ENCODE peak calls at places on chromosomes 4 and X, in six cellular contexts. F is mammary epithelial cell, X is K562, Z is fibroblast of lung, T is neuronal stem cell, O is IMR-90. J is an unnamed sample.

GRCh38 chr4:187929024-187929423 is 66.5 kb upstream of the ZFP42 start:
- DNase-seq in F (no peak), X (no peak), Z (no peak), T (no peak), O (no peak), J (no peak)

GRCh38 chr4:171813195-171813955 is at the start of gene GALNTL6:
- DNase-seq in F (peak), X (no peak), Z (no peak), T (peak), O (no peak), J (peak)

GRCh38 chr4:100428051-100428450 is 89.8 kb downstream of the EMCN start:
- DNase-seq in F (peak), X (no peak), Z (no peak), T (no peak), O (peak), J (peak)

GRCh38 chr4:183200453-183200852 is 101.4 kb downstream of the WWC2 start:
- DNase-seq in F (peak), X (no peak), Z (peak), T (no peak), O (peak), J (peak)

GRCh38 chr4:43242611-43243010 is 350.1 kb downstream of the GRXCR1 start:
- DNase-seq in F (peak), X (no peak), Z (peak), T (no peak), O (peak), J (peak)

GRCh38 chr4:53721276-53721675 is 130.0 kb upstream of the LNX1 start:
- DNase-seq in F (no peak), X (no peak), Z (no peak), T (no peak), O (no peak), J (no peak)

GRCh38 chrX:2692221-2693122 is 1.4 kb downstream of the CD99 start:
- DNase-seq in F (no peak), X (peak), Z (peak), T (no peak), O (peak), J (peak)

GRCh38 chr4:122591196-122591595 is 29.7 kb downstream of the IL21 start:
- DNase-seq in F (no peak), X (no peak), Z (no peak), T (no peak), O (peak), J (peak)

GRCh38 chr4:48141048-48141447 is 7.0 kb upstream of the TXK start:
- DNase-seq in F (peak), X (peak), Z (peak), T (no peak), O (peak), J (peak)

GRCh38 chr4:142485452-142485851 is 360.6 kb downstream of the INPP4B start:
- DNase-seq in F (no peak), X (no peak), Z (no peak), T (no peak), O (no peak), J (no peak)

GRCh38 chrX:79366888-79367749 is at the start of gene ITM2A:
- DNase-seq in F (peak), X (peak), Z (no peak), T (peak), O (no peak), J (no peak)

GRCh38 chr4:24771241-24771640 is 24.1 kb upstream of the SOD3 start:
- DNase-seq in F (no peak), X (no peak), Z (peak), T (no peak), O (no peak), J (no peak)

GRCh38 chr4:3388461-3389185 is 53.1 kb upstream of the HGFAC start:
- DNase-seq in F (peak), X (no peak), Z (peak), T (no peak), O (peak), J (peak)

GRCh38 chrX:68492583-68492982 is 6.3 kb upstream of the YIPF6 start:
- DNase-seq in F (no peak), X (no peak), Z (no peak), T (no peak), O (no peak), J (no peak)

GRCh38 chrX:16843208-16843909 is 26.8 kb downstream of the RBBP7 start:
- DNase-seq in F (no peak), X (no peak), Z (no peak), T (no peak), O (no peak), J (no peak)

GRCh38 chr4:164648151-164648848 is 105.6 kb upstream of the SMIM31 start:
- DNase-seq in F (peak), X (no peak), Z (peak), T (no peak), O (no peak), J (peak)

GRCh38 chr4:5050520-5050955 is 742 bp upstream of the STK32B start:
- DNase-seq in F (peak), X (peak), Z (peak), T (peak), O (peak), J (peak)

DNA sequence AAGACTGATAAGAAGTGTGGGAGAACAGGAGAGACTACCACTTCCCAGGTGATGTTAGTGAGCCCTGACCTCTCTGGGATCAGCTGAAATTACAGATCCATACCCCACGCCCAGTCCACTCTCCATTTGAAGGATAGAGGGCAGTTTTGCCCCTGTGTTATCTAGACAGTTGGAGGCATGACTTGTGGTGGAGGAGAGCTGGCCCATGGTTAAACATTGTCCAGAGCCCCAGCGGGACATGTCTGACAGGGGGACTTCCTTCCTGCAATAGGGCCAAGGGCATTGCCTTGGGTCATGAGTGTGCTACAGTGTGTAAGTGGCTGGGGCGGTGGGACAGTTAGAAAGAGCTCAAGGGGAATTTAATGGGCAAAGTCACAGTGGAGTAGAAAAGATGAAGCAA is 181.1 kb downstream of the MID1IP1 start:
- DNase-seq in F (no peak), X (no peak), Z (no peak), T (no peak), O (no peak), J (no peak)
- H3K4me2 ChIP-seq in F (no peak), X (no peak), Z (no peak), T (no peak), O (no peak), J (no peak)

DNA sequence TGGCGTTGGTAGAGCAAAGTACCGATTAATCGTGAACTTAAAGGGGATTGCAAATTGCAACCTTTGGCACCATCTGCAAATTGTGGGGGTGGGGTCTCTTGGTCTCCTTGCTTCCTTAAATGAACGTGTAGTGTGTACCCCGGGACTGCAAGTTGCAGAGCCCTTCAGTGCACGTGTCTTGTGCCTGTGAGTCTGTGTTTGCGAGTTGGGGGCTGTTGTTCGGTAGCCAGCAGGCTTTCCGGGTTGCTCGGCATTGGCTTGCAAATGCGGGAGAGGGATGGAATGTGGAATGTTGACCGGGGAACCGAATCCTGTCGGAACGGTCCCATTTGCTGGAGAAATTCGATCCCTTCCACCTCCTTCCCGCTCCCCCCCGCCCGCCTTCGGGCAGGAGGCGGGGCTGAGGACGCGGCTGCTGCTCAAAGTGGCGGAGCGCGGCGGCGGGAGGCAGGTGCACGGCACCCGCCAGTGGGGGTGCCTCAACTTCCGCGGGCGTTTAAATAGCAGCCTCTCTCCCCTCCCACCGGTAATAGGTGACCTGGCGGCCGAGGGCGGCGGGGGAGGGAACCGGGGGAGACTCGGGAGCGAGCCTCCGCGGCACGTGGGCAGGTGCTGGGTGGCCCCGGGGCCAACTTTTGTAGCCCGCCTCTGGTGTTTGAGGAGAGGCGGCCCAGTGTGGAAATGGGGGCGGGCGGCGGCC is 1.5 kb downstream of the JADE1 start:
- DNase-seq in F (peak), X (peak), Z (peak), T (peak), O (peak), J (peak)
- H2AFZ ChIP-seq in F (peak), X (peak), Z (no peak), T (peak), O (peak), J (peak)

GRCh38 chrX:45351478-45351877 is 150.8 kb upstream of the DIPK2B start:
- DNase-seq in F (peak), X (no peak), Z (peak), T (no peak), O (peak), J (peak)
- H3K27ac ChIP-seq in F (no peak), X (no peak), Z (no peak), T (no peak), O (no peak), J (peak)

DNA sequence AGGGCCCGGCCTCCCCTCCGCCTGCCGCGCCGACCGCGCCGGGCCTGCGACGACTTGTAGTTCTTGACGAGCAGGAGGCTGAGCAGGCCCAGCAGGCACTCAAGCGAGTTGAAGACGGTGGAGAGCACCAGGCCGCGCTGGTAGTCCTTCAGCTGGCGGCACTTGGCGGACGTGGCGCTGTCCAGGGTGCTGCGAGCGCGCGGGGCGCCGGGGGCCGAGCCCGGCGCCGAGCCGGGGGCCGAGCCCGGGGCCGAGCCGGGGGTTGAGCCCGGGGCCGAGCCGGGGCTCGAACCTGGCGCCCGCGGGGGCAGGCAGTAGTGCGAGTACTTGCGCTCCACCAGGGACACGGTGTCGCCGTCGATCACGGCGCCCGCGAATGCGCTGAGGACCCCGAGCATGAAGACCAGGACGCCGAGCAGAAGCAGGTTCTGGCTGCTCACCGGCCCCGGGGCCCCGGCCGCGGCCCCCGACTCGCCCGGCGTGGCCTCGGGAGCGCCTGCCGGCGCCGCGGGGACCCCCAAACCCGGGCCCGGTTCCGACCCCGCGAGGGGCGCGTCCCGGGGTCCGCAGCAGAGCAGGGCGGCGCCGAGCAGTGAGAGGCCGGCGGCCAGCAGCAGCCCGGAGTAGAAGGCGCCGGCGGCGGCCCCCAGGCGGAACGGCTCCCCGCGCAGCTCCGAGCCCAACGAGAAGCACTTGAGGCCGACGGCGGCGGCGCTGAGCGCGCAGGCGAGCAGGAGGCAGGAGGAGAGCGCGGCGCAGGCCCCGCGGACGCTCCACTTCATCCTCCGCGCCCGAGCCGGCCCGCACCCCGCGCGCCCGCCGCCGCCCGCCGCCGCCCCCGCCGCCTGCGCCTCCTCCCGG is 584 bp downstream of the TMEM271 start:
- DNase-seq in F (peak), X (no peak), Z (peak), T (peak), O (peak), J (peak)
- H3K4me2 ChIP-seq in F (peak), X (no peak), Z (no peak), T (peak), O (no peak), J (no peak)

GRCh38 chr4:93829531-93830089 is 1.1 kb downstream of the ATOH1 start:
- DNase-seq in F (no peak), X (no peak), Z (no peak), T (peak), O (no peak), J (peak)

GRCh38 chr4:93825551-93826216 is 2.9 kb upstream of the ATOH1 start:
- DNase-seq in F (peak), X (no peak), Z (no peak), T (no peak), O (no peak), J (no peak)

GRCh38 chr4:93828332-93828829 is at the start of gene ATOH1:
- DNase-seq in F (peak), X (peak), Z (peak), T (peak), O (no peak), J (peak)

GRCh38 chr4:93828830-93829530 is 427 bp downstream of the ATOH1 start:
- DNase-seq in F (no peak), X (no peak), Z (no peak), T (peak), O (no peak), J (peak)

GRCh38 chr4:93827272-93827947 is 1.1 kb upstream of the ATOH1 start:
- DNase-seq in F (no peak), X (peak), Z (no peak), T (peak), O (no peak), J (no peak)
- H2AFZ ChIP-seq in F (no peak), X (no peak), Z (no peak), T (peak), O (no peak), J (no peak)

DNA sequence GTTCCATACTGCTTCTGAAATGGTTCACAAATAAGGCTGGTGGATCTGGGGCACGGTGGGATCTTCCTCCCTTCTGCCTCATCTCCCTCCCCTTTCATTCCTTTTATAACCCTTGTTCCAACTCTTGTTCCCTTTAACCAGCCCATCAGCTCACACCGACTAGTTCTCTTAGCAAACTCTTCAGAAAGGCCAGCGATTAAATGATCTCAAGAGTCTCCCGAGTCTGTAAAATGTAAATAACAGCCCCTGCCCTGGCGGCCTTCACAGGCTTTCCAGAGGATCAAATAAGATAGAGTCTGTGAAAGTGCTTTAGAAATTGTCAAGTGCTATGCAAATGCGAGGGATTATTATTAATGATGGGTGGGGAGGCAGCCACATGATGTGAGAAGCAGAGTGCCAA is 27.1 kb downstream of the TSC22D3 start:
- DNase-seq in F (no peak), X (no peak), Z (no peak), T (no peak), O (no peak), J (no peak)
- H3K27ac ChIP-seq in F (no peak), X (no peak), Z (no peak), T (no peak), O (no peak), J (no peak)

GRCh38 chr4:89301902-89302301 is 5.7 kb downstream of the GPRIN3 start:
- DNase-seq in F (no peak), X (no peak), Z (no peak), T (no peak), O (no peak), J (no peak)
- H3K4me2 ChIP-seq in F (no peak), X (no peak), Z (no peak), T (no peak), O (no peak), J (no peak)

GRCh38 chrX:46837543-46838481 is 969 bp downstream of the RP2 start:
- DNase-seq in F (peak), X (no peak), Z (peak), T (no peak), O (peak), J (peak)
- H2AFZ ChIP-seq in F (peak), X (peak), Z (no peak), T (peak), O (peak), J (peak)

J was measured in GM23248.